ENCODE peak calls at places on chromosomes 11 and 22, in eight cellular contexts. F, L, M, V, J, G, O and Z are unnamed samples. For H3K4me1, the result is how much of the 10 kb centered on the place peaks cover.

GRCh38 chr11:665707-666281 is 28.7 kb downstream of the DRD4 start:
- DNase-seq in M (no peak), F (no peak), L (no peak), G (no peak), O (no peak), V (no peak), J (no peak), Z (no peak)

GRCh38 chr11:66856496-66857233 is at the start of gene LRFN4:
- DNase-seq in M (peak), L (peak), J (no peak), O (no peak), F (no peak), G (peak), V (no peak), Z (no peak)

GRCh38 chr11:20647976-20648565 is 21.3 kb upstream of the NELL1 start:
- DNase-seq in V (no peak), L (peak), O (peak), J (peak), G (peak), F (no peak), M (peak), Z (no peak)

GRCh38 chr11:1043563-1044096 is 7.1 kb upstream of the MUC6 start:
- DNase-seq in M (no peak), O (no peak), V (no peak), J (peak), F (peak), L (no peak), G (no peak), Z (peak)

GRCh38 chr11:62600367-62601113 is 1.1 kb downstream of the MTA2 start:
- DNase-seq in J (no peak), M (peak), G (no peak), L (no peak), F (no peak), V (no peak), O (no peak), Z (peak)

GRCh38 chr11:99554232-99554903 is 533.6 kb downstream of the CNTN5 start:
- DNase-seq in M (no peak), O (no peak), J (no peak), G (no peak), F (no peak), L (no peak), V (no peak), Z (no peak)

GRCh38 chr11:18191376-18191775 is 18.7 kb downstream of the MRGPRX4 start:
- DNase-seq in F (no peak), M (peak), J (no peak), V (no peak), O (no peak), G (no peak), L (no peak), Z (no peak)

GRCh38 chr11:62399868-62400245 is 19.0 kb upstream of the SCGB1A1 start:
- DNase-seq in V (no peak), M (no peak), F (no peak), L (no peak), O (no peak), G (no peak), J (no peak), Z (no peak)

GRCh38 chr11:1566381-1567051 is 5.6 kb downstream of the DUSP8 start:
- DNase-seq in O (no peak), J (peak), V (no peak), L (no peak), M (no peak), F (peak), G (no peak), Z (no peak)

GRCh38 chr11:18669211-18669593 is 29.4 kb upstream of the TMEM86A start:
- DNase-seq in O (no peak), J (no peak), F (no peak), V (no peak), L (no peak), G (no peak), M (no peak), Z (no peak)

GRCh38 chr11:131504199-131504949 is 134.0 kb downstream of the NTM start:
- DNase-seq in V (peak), O (no peak), F (no peak), G (no peak), J (no peak), M (peak), L (no peak), Z (no peak)

GRCh38 chr22:44597616-44598015 is 99.6 kb upstream of the RTL6 start:
- DNase-seq in F (no peak), L (no peak), O (no peak), J (peak), G (no peak), V (no peak), M (no peak), Z (no peak)

GRCh38 chr11:8018742-8019631 is 31.9 kb downstream of the EIF3F start:
- DNase-seq in O (peak), V (peak), F (peak), G (peak), L (peak), M (no peak), J (peak), Z (peak)

GRCh38 chr11:73659961-73660360 is 13.6 kb downstream of the PLEKHB1 start:
- DNase-seq in J (no peak), M (no peak), F (no peak), O (no peak), V (no peak), G (no peak), L (peak), Z (no peak)

GRCh38 chr11:43952020-43952400 is 9.6 kb downstream of the C11orf96 start:
- DNase-seq in L (no peak), J (no peak), F (no peak), V (no peak), O (no peak), G (no peak), M (no peak), Z (no peak)

GRCh38 chr22:24887260-24887659 is 59.2 kb downstream of the LHFPL7 start:
- DNase-seq in F (no peak), V (no peak), L (no peak), J (no peak), M (no peak), O (no peak), G (no peak), Z (no peak)

GRCh38 chr11:79419120-79419519 is 21.7 kb downstream of the TENM4 start:
- DNase-seq in M (no peak), F (no peak), O (no peak), J (no peak), V (no peak), L (peak), G (no peak), Z (no peak)

GRCh38 chr22:27603111-27603822 is 198.3 kb downstream of the MN1 start:
- DNase-seq in G (no peak), M (no peak), O (no peak), F (no peak), V (no peak), J (no peak), L (no peak), Z (no peak)

GRCh38 chr11:78138694-78139421 is 568 bp downstream of the ALG8 start:
- DNase-seq in F (no peak), G (no peak), L (peak), J (no peak), O (no peak), M (peak), V (no peak), Z (no peak)

GRCh38 chr22:44459041-44459440 is 39.0 kb downstream of the RTL6 start:
- DNase-seq in F (no peak), L (no peak), O (no peak), V (no peak), M (peak), J (no peak), G (no peak), Z (no peak)

GRCh38 chr22:35212020-35212419 is 45.3 kb upstream of the HMGXB4 start:
- DNase-seq in V (no peak), O (no peak), F (peak), L (no peak), G (no peak), M (no peak), J (peak), Z (no peak)

GRCh38 chr11:14519692-14520085 is 497 bp downstream of the PSMA1 start:
- DNase-seq in V (no peak), G (no peak), M (peak), F (no peak), L (no peak), J (no peak), O (no peak), Z (no peak)

GRCh38 chr11:78299000-78299712 is 110.4 kb downstream of the USP35 start:
- DNase-seq in F (no peak), V (no peak), G (no peak), O (no peak), M (no peak), J (no peak), L (no peak), Z (no peak)

GRCh38 chr22:19103881-19104821 is 18.1 kb downstream of the DGCR2 start:
- DNase-seq in J (peak), F (peak), M (no peak), V (no peak), G (no peak), L (no peak), O (no peak), Z (peak)

GRCh38 chr11:134915212-134915611 is 503.2 kb upstream of the B3GAT1 start:
- DNase-seq in O (no peak), V (no peak), L (no peak), M (no peak), G (no peak), F (no peak), J (no peak), Z (no peak)

GRCh38 chr22:31637375-31637937 is 24.6 kb downstream of the PISD start:
- DNase-seq in F (no peak), L (no peak), V (no peak), O (no peak), J (no peak), G (peak), M (peak), Z (no peak)

GRCh38 chr11:83070878-83071640 is 638 bp downstream of the RAB30 start:
- DNase-seq in M (no peak), J (peak), O (peak), L (peak), V (no peak), F (peak), G (peak), Z (peak)

GRCh38 chr11:1892116-1892515 is 421 bp upstream of the PRR33 start:
- DNase-seq in L (no peak), J (no peak), F (no peak), O (no peak), M (no peak), V (no peak), G (no peak), Z (no peak)

GRCh38 chr11:130636672-130637463 is 188.4 kb downstream of the ADAMTS15 start:
- DNase-seq in V (no peak), M (no peak), F (no peak), L (no peak), J (no peak), G (no peak), O (no peak), Z (no peak)

GRCh38 chr11:2194877-2195755 is 23.5 kb upstream of the TH start:
- DNase-seq in L (peak), J (peak), F (no peak), M (peak), V (no peak), O (no peak), G (peak), Z (no peak)

GRCh38 chr22:35524966-35525686 is 15.5 kb upstream of the RASD2 start:
- DNase-seq in F (no peak), O (no peak), M (no peak), G (no peak), J (no peak), V (no peak), L (no peak), Z (peak)

GRCh38 chr11:134019500-134019899 is 49.4 kb upstream of the JAM3 start:
- DNase-seq in V (no peak), G (no peak), L (no peak), M (no peak), O (no peak), F (no peak), J (no peak), Z (no peak)

GRCh38 chr11:66317322-66317765 is 500 bp upstream of the CD248 start:
- DNase-seq in O (peak), L (no peak), M (peak), F (no peak), G (peak), J (no peak), V (no peak), Z (peak)

DNA sequence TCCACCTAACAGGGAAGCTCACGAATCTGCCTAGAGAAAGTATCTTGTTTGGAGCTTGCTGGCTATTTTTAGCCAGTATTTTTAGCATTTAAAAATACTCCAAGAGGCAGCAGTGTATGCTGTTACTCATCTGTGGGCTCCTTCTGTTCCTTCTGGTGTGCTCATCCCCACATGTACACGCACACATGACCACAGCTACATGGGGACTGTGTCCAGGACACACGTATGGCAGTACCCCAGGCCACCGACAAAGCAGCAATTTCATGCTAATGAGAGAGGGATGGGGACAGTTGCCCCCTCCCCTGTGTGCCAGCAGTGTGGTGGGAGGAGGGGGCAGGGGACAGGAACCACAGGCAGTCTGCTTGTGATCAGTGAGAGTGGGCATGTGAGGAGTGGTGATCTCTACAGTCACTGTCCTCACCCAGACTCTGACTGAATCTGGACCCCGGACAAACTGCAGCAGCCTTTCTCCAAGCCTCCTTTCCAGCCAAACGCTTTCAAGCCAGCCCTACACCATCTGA is 16.4 kb downstream of the USP2 start:
- DNase-seq in M (peak), O (no peak), L (no peak), F (no peak), J (no peak), V (no peak), G (no peak), Z (no peak)
- H3K27ac ChIP-seq in M (peak), O (no peak), L (peak), F (no peak), J (no peak), V (no peak), G (peak), Z (peak)

DNA sequence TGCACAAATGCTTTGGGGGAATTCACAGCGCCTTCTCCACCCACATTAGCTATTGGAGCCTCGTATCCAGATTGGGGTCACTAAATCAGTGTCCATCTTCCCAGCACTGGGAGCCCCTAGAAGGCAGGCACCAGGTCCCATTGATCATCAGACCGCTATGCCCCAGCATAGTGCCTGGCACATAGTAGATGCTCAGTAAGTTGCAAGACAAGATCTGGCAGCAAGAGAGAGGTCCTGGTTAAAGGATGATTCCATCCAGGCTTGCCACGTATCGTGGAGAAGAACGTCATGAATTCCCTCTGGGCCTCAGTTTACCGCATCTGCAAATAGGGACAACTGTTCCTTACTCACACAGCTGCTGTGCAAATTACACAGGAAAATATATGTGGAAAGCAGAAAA is 1.7 kb downstream of the TMEM184B start:
- DNase-seq in F (no peak), O (no peak), G (no peak), L (no peak), V (no peak), M (no peak), J (no peak), Z (no peak)
- H3K4me1 ChIP-seq in F (under half), O (under half), G (under half), L (under half), V (under half), M (half or more), J (under half), Z (under half)

GRCh38 chr22:46058591-46059519 is 81.9 kb upstream of the WNT7B start:
- DNase-seq in M (no peak), L (peak), J (peak), G (no peak), O (peak), V (no peak), F (peak), Z (peak)
- H3K27ac ChIP-seq in M (peak), L (peak), J (peak), G (peak), O (peak), V (no peak), F (peak), Z (peak)

DNA sequence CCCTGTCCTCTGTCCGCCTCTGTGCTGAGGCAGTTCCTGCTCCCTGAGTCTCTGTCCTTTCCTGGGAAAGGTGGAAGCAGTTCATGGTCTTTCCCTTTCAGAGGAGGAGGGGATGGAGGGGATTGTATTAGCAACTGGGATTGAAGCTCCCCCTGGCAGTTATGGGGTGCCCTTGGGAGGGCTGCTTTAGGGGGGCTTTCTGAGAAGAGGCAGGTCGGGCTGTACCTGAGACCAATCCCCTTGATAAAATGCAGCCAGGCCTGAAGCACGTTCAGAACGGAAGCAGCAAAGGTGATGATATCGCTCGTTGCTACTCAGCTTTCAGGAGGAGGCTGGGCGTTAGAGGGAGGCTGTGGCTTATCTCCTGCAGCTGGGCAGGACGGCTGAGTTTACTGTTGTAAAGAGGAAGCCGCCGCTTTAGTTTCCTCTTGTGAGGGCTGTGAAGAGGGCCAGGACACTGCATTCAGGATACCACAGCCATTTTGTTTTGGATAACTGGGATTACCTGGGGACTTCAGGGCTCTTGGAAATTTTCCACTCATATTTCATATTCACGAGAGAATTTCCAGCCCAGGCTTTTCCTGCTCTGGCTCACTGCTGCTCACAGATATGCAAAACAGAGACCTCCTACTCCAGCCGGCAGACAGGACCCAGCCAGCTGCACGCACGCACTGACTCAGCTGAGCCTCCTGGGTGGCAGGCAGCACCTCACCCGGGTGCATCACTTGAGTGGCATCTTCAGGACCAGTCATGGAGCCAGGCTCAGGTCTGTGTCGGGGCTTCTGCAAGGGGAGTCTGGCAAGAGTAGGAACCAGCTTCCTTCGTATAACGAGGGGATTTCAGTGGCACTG is 798 bp downstream of the AMPD3 start:
- DNase-seq in V (no peak), M (peak), J (peak), L (peak), F (no peak), O (no peak), G (peak), Z (peak)
- H3K4me1 ChIP-seq in V (under half), M (half or more), J (under half), L (under half), F (under half), O (under half), G (under half), Z (under half)

DNA sequence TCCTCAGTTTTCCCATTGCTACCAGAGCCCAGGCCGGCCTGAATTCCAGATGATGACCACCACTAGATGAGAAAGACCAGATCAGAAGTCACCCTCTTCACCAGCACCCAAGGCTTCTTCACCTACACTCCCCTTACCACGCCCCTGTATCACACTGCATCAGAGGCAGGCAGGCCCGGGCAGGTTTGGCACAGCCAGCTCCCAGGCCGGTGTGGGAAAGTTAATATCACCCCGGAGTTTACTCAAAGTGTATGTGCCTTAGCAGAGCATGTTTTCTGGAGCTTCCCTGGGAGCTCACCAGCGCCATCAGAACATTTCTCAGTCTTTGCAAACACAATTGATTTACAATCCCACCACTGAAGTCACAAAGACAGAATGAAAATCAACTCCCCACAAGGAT is 47.5 kb upstream of the POU2AF1 start:
- DNase-seq in L (no peak), G (no peak), V (no peak), J (no peak), O (no peak), F (no peak), M (no peak), Z (no peak)
- H3K27ac ChIP-seq in L (no peak), G (no peak), V (no peak), J (no peak), O (no peak), F (no peak), M (no peak), Z (no peak)

DNA sequence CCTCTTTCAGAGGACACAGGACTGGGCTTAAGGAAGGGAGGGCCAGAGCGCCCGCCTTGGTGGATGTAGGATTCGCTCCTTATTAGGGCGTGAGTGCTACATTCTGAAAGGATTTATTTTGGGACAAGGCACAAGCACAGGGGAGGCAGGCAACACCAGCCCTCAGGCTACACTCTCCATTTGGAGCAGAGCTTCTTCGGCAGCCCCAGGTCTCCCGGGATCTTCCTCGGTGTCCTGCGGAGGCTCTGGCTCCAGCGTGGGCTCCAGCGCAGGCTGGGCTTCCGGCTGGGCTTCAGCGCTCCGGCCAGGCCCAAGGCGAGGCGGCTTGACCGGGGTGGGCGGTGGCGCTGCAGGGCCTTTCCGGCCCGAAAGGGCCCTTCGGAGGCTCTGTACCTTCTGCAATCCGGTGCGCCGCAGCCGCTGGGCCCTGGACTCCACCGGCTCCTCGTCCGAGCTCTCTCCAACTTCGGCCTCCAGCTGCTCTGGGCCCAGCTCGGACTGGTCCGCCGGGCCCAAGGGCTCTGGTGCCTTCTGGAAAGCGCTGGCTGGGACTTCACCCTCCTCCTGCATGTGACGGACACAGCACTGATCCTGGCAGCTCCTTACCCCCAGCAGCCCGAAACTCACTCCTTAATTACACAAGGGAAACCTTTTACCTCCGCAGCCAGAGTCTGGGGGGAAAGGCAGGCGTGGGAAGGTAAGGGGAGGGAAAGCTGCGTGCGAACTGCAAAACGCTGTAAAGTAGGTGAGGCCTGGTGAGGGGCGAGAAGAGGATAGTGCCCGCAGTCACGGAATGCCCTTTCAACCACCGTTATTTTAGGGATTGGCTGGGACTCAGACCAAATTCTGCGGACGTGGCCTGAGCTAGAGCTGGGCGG is 1.1 kb downstream of the CAVIN3 start:
- DNase-seq in M (no peak), O (no peak), G (no peak), V (no peak), L (peak), J (peak), F (peak), Z (peak)
- H3K4me1 ChIP-seq in M (under half), O (under half), G (under half), V (under half), L (under half), J (half or more), F (under half), Z (under half)

GRCh38 chr11:63641727-63642126 is 27.5 kb upstream of the PLAAT3 start:
- DNase-seq in V (no peak), J (no peak), F (no peak), G (no peak), M (no peak), L (no peak), O (no peak), Z (no peak)
- H3K27ac ChIP-seq in V (no peak), J (no peak), F (no peak), G (no peak), M (no peak), L (no peak), O (no peak), Z (no peak)

GRCh38 chr22:41844513-41844912 is 11.6 kb downstream of the SREBF2 start:
- DNase-seq in O (no peak), G (no peak), M (no peak), F (no peak), L (no peak), V (no peak), J (peak), Z (no peak)
- H3K4me1 ChIP-seq in O (half or more), G (under half), M (half or more), F (under half), L (half or more), V (under half), J (half or more), Z (under half)